ENCODE peak calls at places on chromosomes 7 and 10, in five cellular contexts. Y is NT2/D1, R is HepG2, N is H1, J is GM12878. O is an unnamed sample.

GRCh38 chr10:23063387-23064287 is 31.7 kb upstream of the MSRB2 start:
- DNase-seq in Y (no peak), N (peak; percentile 41), R (no peak), J (no peak), O (no peak)

GRCh38 chr7:130793855-130794618 is 60.0 kb upstream of the KLF14 start:
- DNase-seq in J (no peak), N (no peak), R (peak; percentile 18), Y (no peak), O (no peak)

GRCh38 chr7:27130540-27131389 is at the start of gene HOXA4:
- DNase-seq in R (peak; percentile 77), N (peak; percentile 91), Y (no peak), J (no peak), O (peak; percentile 78)

GRCh38 chr10:91708174-91708861 is 75.4 kb upstream of the PPP1R3C start:
- DNase-seq in Y (no peak), J (no peak), N (no peak), R (no peak), O (no peak)

GRCh38 chr10:6134099-6134880 is 45.5 kb downstream of the RBM17 start:
- DNase-seq in R (no peak), J (no peak), Y (no peak), N (no peak), O (no peak)

GRCh38 chr10:100742067-100742771 is 3.2 kb upstream of the PAX2 start:
- DNase-seq in J (no peak), R (no peak), Y (no peak), N (peak; percentile 67), O (no peak)

GRCh38 chr7:42236266-42237161 is 495 bp downstream of the GLI3 start:
- DNase-seq in R (no peak), Y (no peak), N (peak; percentile 75), J (no peak), O (peak; percentile 42)

GRCh38 chr10:79084012-79084971 is 15.5 kb downstream of the ZMIZ1 start:
- DNase-seq in Y (no peak), R (peak; percentile 93), N (no peak), J (no peak), O (peak; percentile 16)

GRCh38 chr7:70353310-70353947 is 755.2 kb downstream of the AUTS2 start:
- DNase-seq in Y (no peak), N (no peak), J (no peak), R (no peak), O (no peak)

GRCh38 chr7:66152538-66153191 is 38.0 kb downstream of the CRCP start:
- DNase-seq in Y (peak; percentile 58), J (no peak), N (peak; percentile 49), R (no peak), O (no peak)

GRCh38 chr10:97238855-97239254 is 53.1 kb upstream of the SLIT1 start:
- DNase-seq in J (no peak), Y (no peak), R (no peak), N (no peak), O (no peak)

GRCh38 chr10:118531105-118531851 is 64.2 kb downstream of the PRLHR start:
- DNase-seq in R (no peak), N (no peak), J (no peak), Y (no peak), O (no peak)

GRCh38 chr7:79096361-79096805 is 357.1 kb downstream of the MAGI2 start:
- DNase-seq in R (no peak), Y (no peak), J (no peak), N (no peak), O (no peak)

GRCh38 chr10:35563266-35563891 is 41.8 kb upstream of the GJD4 start:
- DNase-seq in Y (peak; percentile 42), J (peak; percentile 15), R (peak; percentile 64), N (peak; percentile 65), O (peak; percentile 64)

GRCh38 chr10:26981232-26981631 is 119.1 kb downstream of the ANKRD26 start:
- DNase-seq in Y (no peak), J (no peak), R (no peak), N (no peak), O (no peak)

GRCh38 chr10:91796332-91797076 is 1.7 kb upstream of the TNKS2 start:
- DNase-seq in J (peak; percentile 64), R (peak; percentile 4), Y (no peak), N (peak; percentile 65), O (peak; percentile 16)

GRCh38 chr10:118669835-118670234 is 74.4 kb upstream of the PRLHR start:
- DNase-seq in J (no peak), N (no peak), R (no peak), Y (no peak), O (no peak)

GRCh38 chr10:64733980-64734379 is 1212.8 kb downstream of the REEP3 start:
- DNase-seq in R (peak; percentile 32), N (no peak), J (no peak), Y (peak; percentile 6), O (peak; percentile 13)

GRCh38 chr10:123774075-123774742 is 108.1 kb downstream of the GPR26 start:
- DNase-seq in J (no peak), N (no peak), Y (no peak), R (no peak), O (no peak)

GRCh38 chr7:75915416-75916156 is 631 bp downstream of the POR start:
- DNase-seq in J (no peak), N (peak; percentile 64), R (peak; percentile 61), Y (no peak), O (no peak)

GRCh38 chr10:69217119-69217754 is 2.9 kb upstream of the HKDC1 start:
- DNase-seq in R (peak; percentile 34), J (no peak), N (no peak), Y (no peak), O (no peak)

GRCh38 chr7:116583653-116584052 is 58.8 kb downstream of the CAV1 start:
- DNase-seq in N (no peak), R (no peak), Y (no peak), J (peak; percentile 75), O (no peak)

GRCh38 chr10:113557389-113558321 is 4.8 kb downstream of the HABP2 start:
- DNase-seq in R (no peak), Y (peak; percentile 52), N (peak; percentile 54), J (no peak), O (no peak)

GRCh38 chr7:46603780-46604725 is 683.0 kb upstream of the IGFBP3 start:
- DNase-seq in R (no peak), Y (no peak), J (no peak), N (no peak), O (no peak)

GRCh38 chr7:11449316-11449715 is 382.7 kb downstream of the THSD7A start:
- DNase-seq in N (no peak), R (no peak), Y (no peak), J (no peak), O (no peak)

DNA sequence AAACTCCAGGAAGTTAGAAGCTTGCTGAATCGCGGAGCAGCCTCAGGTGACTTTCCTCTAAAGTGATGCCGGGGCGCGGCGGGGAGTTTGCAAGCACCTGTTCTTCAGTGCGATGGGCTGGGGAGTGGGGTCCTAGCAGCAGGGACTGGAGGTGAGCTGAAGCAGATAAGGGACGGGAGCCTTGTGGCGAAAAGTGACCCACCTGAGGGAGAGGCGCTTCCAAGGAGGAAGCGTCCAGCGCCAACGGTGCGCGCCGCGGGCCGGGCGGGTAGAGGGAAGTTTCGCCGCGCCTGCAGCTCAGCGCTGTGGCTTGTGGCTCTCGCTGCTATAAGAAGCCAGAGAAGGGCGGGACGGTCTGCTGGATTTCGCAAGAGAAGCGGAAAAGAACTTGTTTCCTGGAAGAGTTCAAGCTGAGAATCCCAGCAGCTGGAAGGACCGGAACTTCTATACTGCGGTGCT is at the start of gene STEAP4:
- DNase-seq in Y (peak; percentile 49), J (no peak), R (no peak), N (peak; percentile 69), O (no peak)
- TF ChIP-seq SUZ12 in Y (no peak), J (no peak), R (no peak), N (peak; percentile 31), O (no peak)

GRCh38 chr10:93993782-93994668 is at the start of gene PLCE1:
- DNase-seq in N (peak; percentile 62), R (no peak), J (no peak), Y (no peak), O (peak; percentile 77)

GRCh38 chr10:93991101-93991500 is 2.6 kb upstream of the PLCE1 start:
- DNase-seq in J (no peak), R (no peak), N (no peak), Y (no peak), O (no peak)

GRCh38 chr10:93992400-93993030 is 1.2 kb upstream of the PLCE1 start:
- DNase-seq in N (no peak), J (no peak), R (no peak), Y (no peak), O (peak; percentile 48)

GRCh38 chr10:93993414-93993781 is 333 bp upstream of the PLCE1 start:
- DNase-seq in N (no peak), Y (no peak), R (no peak), J (no peak), O (no peak)

DNA sequence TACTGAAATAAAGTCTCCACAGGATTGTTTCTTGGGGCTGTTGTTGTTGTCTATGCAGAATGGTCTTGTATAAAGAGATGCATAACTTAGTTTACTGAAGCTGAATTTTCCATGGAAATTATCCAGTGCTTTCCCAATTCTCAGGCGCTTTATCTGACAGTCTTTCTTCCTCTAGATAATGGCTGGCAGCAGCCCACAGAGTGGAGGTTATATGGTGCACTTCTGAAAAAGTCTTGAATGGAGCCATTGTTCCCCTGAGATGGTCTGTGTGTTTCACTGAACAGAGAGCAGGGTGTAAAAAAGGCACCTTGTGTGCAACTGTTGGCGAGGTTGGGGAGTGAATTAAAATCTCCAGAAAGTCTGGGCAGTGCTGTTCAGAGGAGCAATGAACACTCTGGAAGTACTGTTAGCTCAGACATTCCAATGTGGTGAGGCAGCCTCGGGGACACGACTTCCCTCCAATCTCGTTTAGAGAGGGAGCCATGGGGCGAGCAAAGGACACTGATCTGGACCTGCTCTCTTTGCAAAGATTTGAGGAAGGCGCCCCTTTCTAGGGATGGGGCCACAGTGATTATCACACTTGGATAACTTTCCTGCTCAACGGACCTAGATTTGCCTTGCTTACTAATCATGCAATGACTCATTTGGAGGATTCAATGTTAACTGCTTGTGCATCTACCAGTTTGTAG is 2.0 kb upstream of the PLCE1 start:
- DNase-seq in Y (peak; percentile 56), J (no peak), N (no peak), R (peak; percentile 57), O (peak; percentile 47)
- TF ChIP-seq SUZ12 in Y (no peak), J (no peak), N (no peak), R (no peak), O (no peak)

GRCh38 chr10:63697956-63698814 is 177.0 kb downstream of the REEP3 start:
- DNase-seq in Y (no peak), R (no peak), J (no peak), N (no peak), O (no peak)
- TF ChIP-seq SUZ12 in Y (no peak), R (no peak), J (no peak), N (no peak), O (no peak)

GRCh38 chr7:94333810-94334209 is 60.9 kb upstream of the COL1A2 start:
- DNase-seq in Y (no peak), J (no peak), R (no peak), N (no peak), O (no peak)
- TF ChIP-seq SUZ12 in Y (no peak), J (no peak), R (no peak), N (no peak), O (no peak)

GRCh38 chr10:85265121-85265520 is 936.7 kb downstream of the CCSER2 start:
- DNase-seq in Y (no peak), R (no peak), N (no peak), J (no peak), O (no peak)
- TF ChIP-seq SUZ12 in Y (no peak), R (no peak), N (no peak), J (no peak), O (no peak)

DNA sequence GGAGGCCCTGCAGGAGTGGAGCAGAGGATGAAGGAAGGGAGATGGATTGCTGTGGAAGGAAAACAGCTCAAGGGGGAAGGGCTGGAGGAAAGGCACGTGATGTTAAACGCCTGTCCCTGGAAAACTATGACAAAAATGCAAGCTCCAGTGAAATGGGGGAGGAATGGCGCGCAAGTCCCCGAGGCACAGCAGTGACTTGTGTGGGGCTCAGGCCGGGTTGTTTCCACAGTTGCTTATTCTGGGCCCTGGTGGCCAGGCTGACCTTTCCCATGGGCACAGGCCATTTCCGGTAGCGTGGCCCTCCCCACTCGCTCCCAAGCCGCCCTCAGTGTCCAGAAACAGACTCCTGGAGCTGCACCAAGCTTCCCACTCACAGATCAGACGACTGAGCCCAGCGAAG is 68.1 kb upstream of the PDGFA start:
- DNase-seq in Y (no peak), N (no peak), R (no peak), J (no peak), O (no peak)
- TF ChIP-seq SUZ12 in Y (no peak), N (no peak), R (no peak), J (no peak), O (no peak)